ENCODE peak calls at places on chromosomes 13 and 19, in six cellular contexts. G is H9, C is IMR-90, L is neuronal stem cell, Q is mesendoderm, V is H1. X is an unnamed sample.

GRCh38 chr19:19096641-19097627 is 33.1 kb downstream of the SLC25A42 start:
- DNase-seq in L (no peak), G (no peak), Q (no peak), V (no peak), C (no peak), X (peak)

GRCh38 chr19:35715981-35716734 is 1.6 kb upstream of the KMT2B start:
- DNase-seq in V (peak), C (peak), L (no peak), Q (no peak), G (no peak), X (peak)

GRCh38 chr13:113843063-113843654 is 20.7 kb downstream of the GAS6 start:
- DNase-seq in C (no peak), Q (no peak), G (no peak), V (no peak), L (no peak), X (peak)

GRCh38 chr19:2270572-2271515 is 11.1 kb downstream of the PEAK3 start:
- DNase-seq in G (no peak), L (no peak), Q (peak), V (no peak), C (peak), X (peak)

GRCh38 chr19:38619361-38620174 is 580 bp downstream of the EIF3K start:
- DNase-seq in C (no peak), G (no peak), V (no peak), L (no peak), Q (no peak), X (no peak)

GRCh38 chr19:45470147-45471081 is 2.6 kb downstream of the FOSB start:
- DNase-seq in C (peak), G (no peak), V (no peak), Q (peak), L (no peak), X (peak)

GRCh38 chr13:42215578-42216421 is 56.2 kb upstream of the AKAP11 start:
- DNase-seq in L (peak), G (peak), Q (peak), V (no peak), C (peak), X (peak)

GRCh38 chr19:55287361-55288079 is 3.7 kb downstream of the BRSK1 start:
- DNase-seq in G (no peak), Q (no peak), V (no peak), C (no peak), L (no peak), X (no peak)

GRCh38 chr13:30791354-30791921 is 56.1 kb downstream of the ALOX5AP start:
- DNase-seq in C (peak), G (no peak), V (no peak), L (no peak), Q (no peak), X (no peak)

GRCh38 chr13:91375119-91375729 is 23.2 kb upstream of the GPC5 start:
- DNase-seq in V (no peak), L (no peak), G (no peak), Q (peak), C (peak), X (peak)

GRCh38 chr13:42992585-42993122 is 613 bp upstream of the EPSTI1 start:
- DNase-seq in L (no peak), G (no peak), Q (no peak), C (no peak), V (no peak), X (peak)

GRCh38 chr19:47891923-47892666 is 6.0 kb upstream of the SULT2A1 start:
- DNase-seq in C (no peak), V (no peak), G (peak), Q (peak), L (peak), X (peak)

GRCh38 chr19:7257148-7258041 is 36.8 kb downstream of the INSR start:
- DNase-seq in V (no peak), L (no peak), G (no peak), C (peak), Q (peak), X (peak)

GRCh38 chr19:35264281-35265125 is 4.3 kb upstream of the USF2 start:
- DNase-seq in V (no peak), Q (no peak), G (peak), C (no peak), L (no peak), X (no peak)

GRCh38 chr13:110392510-110393233 is 85.6 kb downstream of the COL4A2 start:
- DNase-seq in C (peak), L (no peak), V (no peak), G (no peak), Q (peak), X (no peak)

GRCh38 chr13:40600145-40600751 is 66.2 kb downstream of the FOXO1 start:
- DNase-seq in G (no peak), L (no peak), C (no peak), Q (no peak), V (no peak), X (no peak)

GRCh38 chr19:57056972-57057371 is 62.8 kb upstream of the USP29 start:
- DNase-seq in C (peak), Q (no peak), G (no peak), L (no peak), V (no peak), X (no peak)

GRCh38 chr13:23385931-23386330 is 47.6 kb downstream of the SACS start:
- DNase-seq in V (no peak), L (no peak), Q (no peak), C (no peak), G (no peak), X (no peak)

GRCh38 chr13:98746968-98747367 is 5.5 kb downstream of the SLC15A1 start:
- DNase-seq in Q (no peak), V (no peak), L (no peak), G (no peak), C (no peak), X (peak)

GRCh38 chr19:28831464-28831863 is 381.5 kb downstream of the UQCRFS1 start:
- DNase-seq in L (no peak), Q (peak), C (no peak), V (no peak), G (peak), X (no peak)

GRCh38 chr19:750640-751423 is at the start of gene MISP:
- DNase-seq in V (no peak), G (no peak), L (no peak), Q (no peak), C (no peak), X (no peak)
- H3K18ac ChIP-seq in V (no peak), G (no peak), L (peak), Q (no peak), C (peak), X (no peak)

DNA sequence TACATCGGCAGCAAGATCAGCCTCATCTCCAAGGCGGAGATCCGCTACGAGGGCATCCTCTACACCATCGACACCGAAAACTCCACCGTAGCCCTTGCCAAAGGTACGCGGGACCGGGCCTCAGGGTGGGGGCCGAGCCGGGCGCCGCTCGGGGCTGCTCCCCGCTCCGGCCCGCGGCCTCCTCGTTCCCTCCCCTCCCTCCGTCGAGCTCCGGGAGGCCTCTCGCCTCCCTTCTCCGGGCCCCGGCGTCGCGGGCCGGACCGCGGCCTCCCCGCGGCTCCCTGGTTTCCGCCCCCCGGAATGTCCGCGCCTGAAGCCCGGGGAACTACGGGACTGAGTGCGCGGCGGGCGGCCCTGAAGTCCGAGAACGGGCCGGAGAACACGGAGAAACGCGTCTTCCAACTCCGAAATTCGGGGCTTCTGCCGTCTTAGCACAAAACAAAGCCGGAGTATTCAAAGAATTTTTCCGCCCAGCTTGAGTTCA is 399 bp downstream of the LSM14A start:
- DNase-seq in C (no peak), Q (no peak), L (no peak), V (no peak), G (no peak), X (no peak)
- H2BK5ac ChIP-seq in C (peak), Q (peak), L (peak), V (peak), G (peak), X (peak)

GRCh38 chr13:78601124-78601885 is 2.0 kb downstream of the POU4F1 start:
- DNase-seq in Q (no peak), C (peak), G (peak), L (peak), V (peak), X (no peak)
- H3K9ac ChIP-seq in Q (no peak), C (no peak), G (no peak), L (peak), V (no peak), X (no peak)

GRCh38 chr13:95556981-95557380 is 4.5 kb downstream of the CLDN10 start:
- DNase-seq in V (no peak), C (no peak), L (no peak), Q (no peak), G (no peak), X (no peak)
- H3K18ac ChIP-seq in V (no peak), C (no peak), L (no peak), Q (no peak), G (no peak), X (no peak)

GRCh38 chr13:93375491-93375890 is 148.9 kb downstream of the GPC6 start:
- DNase-seq in Q (no peak), L (no peak), C (no peak), V (no peak), G (no peak), X (no peak)
- H2BK5ac ChIP-seq in Q (no peak), L (no peak), C (no peak), V (no peak), G (no peak), X (no peak)

X was measured in trophoblast cell.